ENCODE peak calls at places on chromosomes 11 and 22, in four cellular contexts. One of them, this sample, is unnamed.

GRCh38 chr11:119249671-119250010 is 43.5 kb downstream of the CBL start:
- ATAC-seq in stimulated activated naive CD8-positive, alpha-beta T cell treated with anti-CD3 and anti-CD28 coated beads, Interleukin-15, Interleukin-2, amounts not matched to agents 100 U/mL and 50 U/mL, for 24 hours: no peak
- ATAC-seq in activated naive CD8-positive, alpha-beta T cell treated with anti-CD3 and anti-CD28 coated beads, Interleukin-2, amount 50 U/mL, for 24 hours: peak; percentile 57
- ATAC-seq in pancreas: no peak
- ATAC-seq in this sample: peak; percentile 57

GRCh38 chr11:100676901-100677300 is 10.2 kb upstream of the ARHGAP42 start:
- ATAC-seq in stimulated activated naive CD8-positive, alpha-beta T cell treated with anti-CD3 and anti-CD28 coated beads, Interleukin-15, Interleukin-2, amounts not matched to agents 100 U/mL and 50 U/mL, for 24 hours: no peak
- ATAC-seq in activated naive CD8-positive, alpha-beta T cell treated with anti-CD3 and anti-CD28 coated beads, Interleukin-2, amount 50 U/mL, for 24 hours: no peak
- ATAC-seq in pancreas: no peak
- ATAC-seq in this sample: no peak

GRCh38 chr11:101617735-101618332 is 34.0 kb upstream of the TRPC6 start:
- ATAC-seq in stimulated activated naive CD8-positive, alpha-beta T cell treated with anti-CD3 and anti-CD28 coated beads, Interleukin-15, Interleukin-2, amounts not matched to agents 100 U/mL and 50 U/mL, for 24 hours: no peak
- ATAC-seq in activated naive CD8-positive, alpha-beta T cell treated with anti-CD3 and anti-CD28 coated beads, Interleukin-2, amount 50 U/mL, for 24 hours: no peak
- ATAC-seq in pancreas: no peak
- ATAC-seq in this sample: no peak

GRCh38 chr11:705646-706438 is at the start of gene EPS8L2:
- ATAC-seq in stimulated activated naive CD8-positive, alpha-beta T cell treated with anti-CD3 and anti-CD28 coated beads, Interleukin-15, Interleukin-2, amounts not matched to agents 100 U/mL and 50 U/mL, for 24 hours: peak; percentile 24
- ATAC-seq in activated naive CD8-positive, alpha-beta T cell treated with anti-CD3 and anti-CD28 coated beads, Interleukin-2, amount 50 U/mL, for 24 hours: peak; percentile 33
- ATAC-seq in pancreas: peak; percentile 56
- ATAC-seq in this sample: peak; percentile 28

GRCh38 chr11:10493041-10493663 is 38.1 kb downstream of the AMPD3 start:
- ATAC-seq in stimulated activated naive CD8-positive, alpha-beta T cell treated with anti-CD3 and anti-CD28 coated beads, Interleukin-15, Interleukin-2, amounts not matched to agents 100 U/mL and 50 U/mL, for 24 hours: no peak
- ATAC-seq in activated naive CD8-positive, alpha-beta T cell treated with anti-CD3 and anti-CD28 coated beads, Interleukin-2, amount 50 U/mL, for 24 hours: no peak
- ATAC-seq in pancreas: no peak
- ATAC-seq in this sample: no peak

GRCh38 chr11:27392715-27393114 is 29.7 kb upstream of the CCDC34 start:
- ATAC-seq in stimulated activated naive CD8-positive, alpha-beta T cell treated with anti-CD3 and anti-CD28 coated beads, Interleukin-15, Interleukin-2, amounts not matched to agents 100 U/mL and 50 U/mL, for 24 hours: no peak
- ATAC-seq in activated naive CD8-positive, alpha-beta T cell treated with anti-CD3 and anti-CD28 coated beads, Interleukin-2, amount 50 U/mL, for 24 hours: no peak
- ATAC-seq in pancreas: peak; percentile 57
- ATAC-seq in this sample: no peak

GRCh38 chr11:84947970-84948600 is 679.1 kb downstream of the DLG2 start:
- ATAC-seq in stimulated activated naive CD8-positive, alpha-beta T cell treated with anti-CD3 and anti-CD28 coated beads, Interleukin-15, Interleukin-2, amounts not matched to agents 100 U/mL and 50 U/mL, for 24 hours: no peak
- ATAC-seq in activated naive CD8-positive, alpha-beta T cell treated with anti-CD3 and anti-CD28 coated beads, Interleukin-2, amount 50 U/mL, for 24 hours: no peak
- ATAC-seq in pancreas: no peak
- ATAC-seq in this sample: no peak

GRCh38 chr22:43376765-43377485 is 33.8 kb upstream of the SCUBE1 start:
- ATAC-seq in stimulated activated naive CD8-positive, alpha-beta T cell treated with anti-CD3 and anti-CD28 coated beads, Interleukin-15, Interleukin-2, amounts not matched to agents 100 U/mL and 50 U/mL, for 24 hours: peak; percentile 71
- ATAC-seq in activated naive CD8-positive, alpha-beta T cell treated with anti-CD3 and anti-CD28 coated beads, Interleukin-2, amount 50 U/mL, for 24 hours: peak; percentile 75
- ATAC-seq in pancreas: peak; percentile 77
- ATAC-seq in this sample: peak; percentile 38

GRCh38 chr11:111759375-111759774 is 6.8 kb downstream of the PPP2R1B start:
- ATAC-seq in stimulated activated naive CD8-positive, alpha-beta T cell treated with anti-CD3 and anti-CD28 coated beads, Interleukin-15, Interleukin-2, amounts not matched to agents 100 U/mL and 50 U/mL, for 24 hours: no peak
- ATAC-seq in activated naive CD8-positive, alpha-beta T cell treated with anti-CD3 and anti-CD28 coated beads, Interleukin-2, amount 50 U/mL, for 24 hours: no peak
- ATAC-seq in pancreas: peak; percentile 74
- ATAC-seq in this sample: no peak

GRCh38 chr22:48417143-48418070 is 1410.3 kb downstream of the BRD1 start:
- ATAC-seq in stimulated activated naive CD8-positive, alpha-beta T cell treated with anti-CD3 and anti-CD28 coated beads, Interleukin-15, Interleukin-2, amounts not matched to agents 100 U/mL and 50 U/mL, for 24 hours: no peak
- ATAC-seq in activated naive CD8-positive, alpha-beta T cell treated with anti-CD3 and anti-CD28 coated beads, Interleukin-2, amount 50 U/mL, for 24 hours: no peak
- ATAC-seq in pancreas: no peak
- ATAC-seq in this sample: no peak

GRCh38 chr22:42316988-42317387 is 46.5 kb upstream of the TCF20 start:
- ATAC-seq in stimulated activated naive CD8-positive, alpha-beta T cell treated with anti-CD3 and anti-CD28 coated beads, Interleukin-15, Interleukin-2, amounts not matched to agents 100 U/mL and 50 U/mL, for 24 hours: peak; percentile 91
- ATAC-seq in activated naive CD8-positive, alpha-beta T cell treated with anti-CD3 and anti-CD28 coated beads, Interleukin-2, amount 50 U/mL, for 24 hours: peak; percentile 96
- ATAC-seq in pancreas: no peak
- ATAC-seq in this sample: peak; percentile 91

GRCh38 chr11:15826826-15827225 is 529.5 kb downstream of the SOX6 start:
- ATAC-seq in stimulated activated naive CD8-positive, alpha-beta T cell treated with anti-CD3 and anti-CD28 coated beads, Interleukin-15, Interleukin-2, amounts not matched to agents 100 U/mL and 50 U/mL, for 24 hours: peak; percentile 40
- ATAC-seq in activated naive CD8-positive, alpha-beta T cell treated with anti-CD3 and anti-CD28 coated beads, Interleukin-2, amount 50 U/mL, for 24 hours: no peak
- ATAC-seq in pancreas: peak; percentile 70
- ATAC-seq in this sample: no peak

GRCh38 chr11:35174666-35175065 is 35.7 kb downstream of the CD44 start:
- ATAC-seq in stimulated activated naive CD8-positive, alpha-beta T cell treated with anti-CD3 and anti-CD28 coated beads, Interleukin-15, Interleukin-2, amounts not matched to agents 100 U/mL and 50 U/mL, for 24 hours: no peak
- ATAC-seq in activated naive CD8-positive, alpha-beta T cell treated with anti-CD3 and anti-CD28 coated beads, Interleukin-2, amount 50 U/mL, for 24 hours: no peak
- ATAC-seq in pancreas: no peak
- ATAC-seq in this sample: no peak

GRCh38 chr22:34105461-34106062 is 185.3 kb upstream of the LARGE1 start:
- ATAC-seq in stimulated activated naive CD8-positive, alpha-beta T cell treated with anti-CD3 and anti-CD28 coated beads, Interleukin-15, Interleukin-2, amounts not matched to agents 100 U/mL and 50 U/mL, for 24 hours: no peak
- ATAC-seq in activated naive CD8-positive, alpha-beta T cell treated with anti-CD3 and anti-CD28 coated beads, Interleukin-2, amount 50 U/mL, for 24 hours: no peak
- ATAC-seq in pancreas: peak; percentile 98
- ATAC-seq in this sample: no peak

This sample was measured in activated CD4-positive, CD25-positive, alpha-beta regulatory T cell treated with anti-CD3 and anti-CD28 coated beads, Interleukin-2, amount 50 U/mL, for 24 hours.